ENCODE peak calls at places on chromosomes 2 and 18, in nine cellular contexts. D is endothelial cell, Q is retina, Y is GM19239, U is NCI-H1092, A is hypothalamus, B is left lobe of liver, N is HTR-8/SVneo, X is H9. W is an unnamed sample.

GRCh38 chr18:54958711-54959625 is at the start of gene CCDC68:
- DNase-seq in D (peak; percentile 59), Q (peak; percentile 42), Y (no peak), U (no peak), A (no peak), B (peak; percentile 88), N (no peak), X (peak; percentile 59), W (no peak)

GRCh38 chr18:32610116-32610630 is 139.5 kb upstream of the GAREM1 start:
- DNase-seq in D (no peak), Q (peak; percentile 20), Y (no peak), U (no peak), A (no peak), B (no peak), N (no peak), X (no peak), W (no peak)

GRCh38 chr18:77544792-77545191 is 295.1 kb downstream of the GALR1 start:
- DNase-seq in D (no peak), Q (no peak), Y (no peak), U (no peak), A (no peak), B (no peak), N (no peak), X (no peak), W (no peak)

GRCh38 chr2:62344472-62344871 is 148.6 kb downstream of the B3GNT2 start:
- DNase-seq in D (no peak), Q (no peak), Y (no peak), U (no peak), A (no peak), B (no peak), N (no peak), X (no peak), W (no peak)

GRCh38 chr2:156087875-156088274 is 244.6 kb downstream of the NR4A2 start:
- DNase-seq in D (no peak), Q (no peak), Y (no peak), U (no peak), A (no peak), B (no peak), N (no peak), X (no peak), W (no peak)

GRCh38 chr2:177343773-177344172 is 48.8 kb upstream of the AGPS start:
- DNase-seq in D (no peak), Q (no peak), Y (no peak), U (no peak), A (no peak), B (no peak), N (no peak), X (no peak), W (no peak)

GRCh38 chr18:74388227-74388626 is 68.9 kb downstream of the DIPK1C start:
- DNase-seq in D (no peak), Q (no peak), Y (no peak), U (no peak), A (no peak), B (no peak), N (no peak), X (no peak), W (no peak)

GRCh38 chr2:241859436-241860183 is 916 bp upstream of the PDCD1 start:
- DNase-seq in D (peak; percentile 12), Q (no peak), Y (peak; percentile 79), U (no peak), A (no peak), B (no peak), N (no peak), X (no peak), W (no peak)